ENCODE peak calls at places on chromosomes 7 and 10, in six cellular contexts. B, Q, A, O, S and N are unnamed samples.

GRCh38 chr10:128877936-128878335 is 589.1 kb upstream of the MGMT start:
- DNase-seq in A (no peak), B (no peak), O (no peak), Q (no peak), S (no peak), N (no peak)

GRCh38 chr7:18873674-18874341 is 243.6 kb downstream of the TWIST1 start:
- DNase-seq in S (peak), A (peak), O (no peak), Q (no peak), B (no peak), N (no peak)

GRCh38 chr7:111108526-111108925 is 17.6 kb downstream of the LRRN3 start:
- DNase-seq in Q (peak), B (no peak), A (no peak), S (peak), O (no peak), N (no peak)

GRCh38 chr10:34403512-34403911 is 411.6 kb downstream of the PARD3 start:
- DNase-seq in B (no peak), O (no peak), A (no peak), S (peak), Q (peak), N (no peak)

GRCh38 chr7:137715101-137715500 is 131.7 kb downstream of the DGKI start:
- DNase-seq in B (no peak), O (no peak), A (no peak), Q (no peak), S (peak), N (no peak)

GRCh38 chr7:1676550-1677071 is 6.5 kb downstream of the ELFN1 start:
- DNase-seq in S (no peak), A (no peak), O (no peak), B (no peak), Q (no peak), N (peak)

GRCh38 chr7:82726038-82726800 is 282.6 kb upstream of the CACNA2D1 start:
- DNase-seq in B (no peak), S (no peak), O (no peak), Q (peak), A (no peak), N (no peak)

GRCh38 chr10:70889291-70889690 is 926 bp upstream of the PCBD1 start:
- DNase-seq in O (no peak), A (no peak), B (no peak), S (no peak), Q (no peak), N (no peak)

GRCh38 chr10:28263136-28263857 is 39.6 kb downstream of the MPP7 start:
- DNase-seq in Q (no peak), S (no peak), B (no peak), A (peak), O (no peak), N (no peak)

GRCh38 chr7:137390076-137390475 is 46.5 kb upstream of the PTN start:
- DNase-seq in A (no peak), S (no peak), O (no peak), Q (no peak), B (no peak), N (no peak)

GRCh38 chr7:2800220-2800922 is 43.7 kb downstream of the GNA12 start:
- DNase-seq in Q (no peak), O (no peak), B (no peak), S (no peak), A (no peak), N (no peak)

DNA sequence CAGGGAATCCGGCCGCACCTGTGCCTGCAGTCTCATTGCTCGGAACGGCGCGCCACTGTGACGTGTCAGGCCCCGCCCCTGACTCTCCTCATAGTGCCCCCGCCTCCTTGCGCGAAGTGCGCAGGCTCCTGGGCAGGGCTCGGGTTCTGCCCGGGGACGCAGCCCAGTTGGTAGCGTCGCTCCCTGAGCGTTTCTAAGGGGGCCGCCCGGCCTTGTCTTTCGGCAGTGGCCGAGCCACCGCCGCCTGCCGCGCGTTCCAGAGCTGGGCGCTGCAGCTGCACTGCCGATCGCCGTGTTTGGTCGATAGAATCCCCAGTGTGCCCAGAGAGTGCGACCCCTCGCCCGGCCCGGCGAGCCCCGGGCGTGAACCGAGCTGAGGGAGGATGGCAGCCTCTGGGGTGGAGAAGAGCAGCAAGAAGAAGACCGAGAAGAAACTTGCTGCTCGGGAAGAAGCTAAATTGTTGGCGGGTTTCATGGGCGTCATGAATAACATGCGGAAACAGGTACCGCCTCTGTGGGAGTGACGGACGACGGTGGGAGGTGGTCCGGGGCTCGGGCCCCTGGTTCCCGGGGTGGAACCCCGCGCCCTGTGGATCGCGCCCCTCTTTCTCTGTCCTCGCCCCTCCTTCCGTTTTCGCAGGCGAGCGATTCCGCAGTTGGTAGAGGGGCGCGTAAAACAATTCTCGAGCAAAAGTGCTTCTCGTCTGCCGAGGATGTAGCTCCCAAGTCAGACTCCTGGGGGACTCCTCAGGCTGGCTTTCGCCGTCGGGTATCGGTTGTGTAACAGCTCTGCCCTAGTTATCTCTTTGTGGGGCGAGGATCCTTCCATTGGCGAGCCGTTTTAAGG is at the start of gene KLHL7:
- DNase-seq in B (peak), A (peak), Q (peak), O (peak), S (peak), N (peak)
- TF ChIP-seq CTCF in B (no peak), A (no peak), Q (no peak), O (peak), S (peak), N (no peak)

GRCh38 chr7:4763794-4764185 is 11.6 kb upstream of the AP5Z1 start:
- DNase-seq in A (no peak), Q (no peak), O (no peak), S (no peak), B (peak), N (no peak)

GRCh38 chr7:4764402-4765007 is 10.9 kb upstream of the AP5Z1 start:
- DNase-seq in O (no peak), Q (no peak), S (no peak), B (no peak), A (no peak), N (no peak)

GRCh38 chr7:4763091-4763793 is 12.2 kb upstream of the AP5Z1 start:
- DNase-seq in O (no peak), B (no peak), Q (no peak), A (no peak), S (no peak), N (no peak)

GRCh38 chr7:4766666-4767530 is 8.5 kb upstream of the AP5Z1 start:
- DNase-seq in A (no peak), Q (no peak), B (no peak), O (no peak), S (peak), N (no peak)

GRCh38 chr7:4765776-4766490 is 9.5 kb upstream of the AP5Z1 start:
- DNase-seq in B (no peak), A (no peak), Q (no peak), O (no peak), S (no peak), N (no peak)
- TF ChIP-seq CTCF in B (no peak), A (peak), Q (no peak), O (peak), S (peak), N (no peak)

GRCh38 chr10:72918352-72918751 is 24.8 kb downstream of the OIT3 start:
- DNase-seq in A (no peak), B (no peak), Q (no peak), S (no peak), O (no peak), N (no peak)
- TF ChIP-seq CTCF in A (no peak), B (no peak), Q (no peak), S (no peak), O (no peak), N (no peak)

GRCh38 chr7:136128050-136128449 is 150.9 kb upstream of the MTPN start:
- DNase-seq in O (no peak), B (no peak), S (no peak), A (no peak), Q (no peak), N (no peak)
- TF ChIP-seq CTCF in O (no peak), B (no peak), S (no peak), A (no peak), Q (no peak), N (no peak)

GRCh38 chr7:26381476-26382175 is 90.0 kb downstream of the SNX10 start:
- DNase-seq in O (no peak), S (no peak), B (no peak), Q (no peak), A (no peak), N (no peak)

GRCh38 chr7:26388256-26388655 is 96.6 kb downstream of the SNX10 start:
- DNase-seq in B (peak), Q (no peak), S (no peak), O (no peak), A (no peak), N (no peak)

GRCh38 chr7:26379711-26380110 is 88.0 kb downstream of the SNX10 start:
- DNase-seq in Q (no peak), S (no peak), B (no peak), O (no peak), A (no peak), N (no peak)

GRCh38 chr7:26390016-26390415 is 98.4 kb downstream of the SNX10 start:
- DNase-seq in S (no peak), A (no peak), Q (no peak), B (no peak), O (no peak), N (no peak)

GRCh38 chr7:26385240-26385639 is 93.6 kb downstream of the SNX10 start:
- DNase-seq in A (no peak), S (no peak), O (no peak), B (no peak), Q (no peak), N (no peak)
- TF ChIP-seq CTCF in A (no peak), S (no peak), O (no peak), B (no peak), Q (no peak), N (no peak)

DNA sequence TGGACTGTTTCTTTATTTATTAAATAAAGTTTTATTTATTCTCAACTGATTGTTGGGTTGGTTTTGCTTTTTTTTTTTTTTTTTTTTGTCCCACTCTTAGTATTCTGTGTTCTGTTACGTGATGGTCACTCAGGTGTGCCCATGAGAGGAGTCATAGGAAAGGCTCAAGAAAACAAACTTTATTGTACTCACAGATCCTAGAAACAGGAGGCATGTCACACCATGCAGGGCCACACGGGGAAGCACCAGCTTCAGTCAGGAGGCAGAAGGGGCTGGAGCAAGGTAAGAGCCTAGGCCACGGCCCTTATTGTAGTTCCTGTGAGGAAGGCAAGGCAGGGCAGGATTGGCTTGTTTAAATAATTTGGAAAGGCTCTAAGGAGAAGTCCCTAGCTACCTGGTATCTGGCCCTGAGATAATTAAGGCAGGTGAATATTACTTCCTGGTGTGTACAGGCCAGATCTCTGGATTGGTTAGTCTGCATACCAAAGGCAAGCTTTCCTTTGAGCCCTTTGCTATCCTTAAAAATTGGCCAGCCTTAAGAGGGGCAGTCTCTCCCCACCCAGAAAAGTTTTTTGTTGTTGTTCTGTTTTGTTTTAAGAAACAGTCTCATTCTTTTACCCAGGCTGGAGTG is 8.3 kb downstream of the ATOH7 start:
- DNase-seq in Q (no peak), O (no peak), S (no peak), A (no peak), B (no peak), N (no peak)
- TF ChIP-seq CTCF in Q (no peak), O (no peak), S (peak), A (no peak), B (no peak), N (peak)